ENCODE peak calls at places on chromosomes 13 and 19, in seven cellular contexts. One of them, this sample, is unnamed.

GRCh38 chr19:50679177-50680125 is 30.2 kb downstream of the C19orf81 start:
- DNase-seq in activated CD4-positive, alpha-beta memory T cell treated with anti-CD3 and anti-CD28 coated beads, Interleukin-2, amount 10 ng/mL, durations not matched to agents 7 days and 5 days: peak; percentile 76
- DNase-seq in HuH-7.5: peak; percentile 64
- DNase-seq in memory B cell: peak; percentile 83
- DNase-seq in sciatic nerve: peak; percentile 88
- DNase-seq in lower leg skin: peak; percentile 53
- DNase-seq in NCI-H345: no peak
- DNase-seq in this sample: peak; percentile 73

GRCh38 chr13:84127597-84128128 is 245.4 kb upstream of the SLITRK1 start:
- DNase-seq in activated CD4-positive, alpha-beta memory T cell treated with anti-CD3 and anti-CD28 coated beads, Interleukin-2, amount 10 ng/mL, durations not matched to agents 7 days and 5 days: no peak
- DNase-seq in HuH-7.5: no peak
- DNase-seq in memory B cell: no peak
- DNase-seq in sciatic nerve: no peak
- DNase-seq in lower leg skin: no peak
- DNase-seq in NCI-H345: no peak
- DNase-seq in this sample: no peak

GRCh38 chr13:42991892-42992584 is at the start of gene EPSTI1:
- DNase-seq in activated CD4-positive, alpha-beta memory T cell treated with anti-CD3 and anti-CD28 coated beads, Interleukin-2, amount 10 ng/mL, durations not matched to agents 7 days and 5 days: peak; percentile 87
- DNase-seq in HuH-7.5: no peak
- DNase-seq in memory B cell: peak; percentile 73
- DNase-seq in sciatic nerve: peak; percentile 77
- DNase-seq in lower leg skin: peak; percentile 34
- DNase-seq in NCI-H345: no peak
- DNase-seq in this sample: peak; percentile 66

GRCh38 chr13:46982856-46983582 is 86.2 kb upstream of the HTR2A start:
- DNase-seq in activated CD4-positive, alpha-beta memory T cell treated with anti-CD3 and anti-CD28 coated beads, Interleukin-2, amount 10 ng/mL, durations not matched to agents 7 days and 5 days: no peak
- DNase-seq in HuH-7.5: no peak
- DNase-seq in memory B cell: peak; percentile 62
- DNase-seq in sciatic nerve: no peak
- DNase-seq in lower leg skin: no peak
- DNase-seq in NCI-H345: no peak
- DNase-seq in this sample: no peak

GRCh38 chr19:1035998-1036621 is 3.8 kb upstream of the ABCA7 start:
- DNase-seq in activated CD4-positive, alpha-beta memory T cell treated with anti-CD3 and anti-CD28 coated beads, Interleukin-2, amount 10 ng/mL, durations not matched to agents 7 days and 5 days: no peak
- DNase-seq in HuH-7.5: no peak
- DNase-seq in memory B cell: no peak
- DNase-seq in sciatic nerve: no peak
- DNase-seq in lower leg skin: no peak
- DNase-seq in NCI-H345: no peak
- DNase-seq in this sample: no peak

GRCh38 chr19:11012507-11012906 is 51.7 kb downstream of the SMARCA4 start:
- DNase-seq in activated CD4-positive, alpha-beta memory T cell treated with anti-CD3 and anti-CD28 coated beads, Interleukin-2, amount 10 ng/mL, durations not matched to agents 7 days and 5 days: no peak
- DNase-seq in HuH-7.5: no peak
- DNase-seq in memory B cell: no peak
- DNase-seq in sciatic nerve: no peak
- DNase-seq in lower leg skin: no peak
- DNase-seq in NCI-H345: no peak
- DNase-seq in this sample: no peak

GRCh38 chr13:50167224-50167947 is 152.1 kb downstream of the KCNRG start:
- DNase-seq in activated CD4-positive, alpha-beta memory T cell treated with anti-CD3 and anti-CD28 coated beads, Interleukin-2, amount 10 ng/mL, durations not matched to agents 7 days and 5 days: no peak
- DNase-seq in HuH-7.5: no peak
- DNase-seq in memory B cell: no peak
- DNase-seq in sciatic nerve: no peak
- DNase-seq in lower leg skin: no peak
- DNase-seq in NCI-H345: no peak
- DNase-seq in this sample: no peak

GRCh38 chr19:55672418-55672817 is 2.6 kb upstream of the EPN1 start:
- DNase-seq in activated CD4-positive, alpha-beta memory T cell treated with anti-CD3 and anti-CD28 coated beads, Interleukin-2, amount 10 ng/mL, durations not matched to agents 7 days and 5 days: no peak
- DNase-seq in HuH-7.5: no peak
- DNase-seq in memory B cell: no peak
- DNase-seq in sciatic nerve: no peak
- DNase-seq in lower leg skin: no peak
- DNase-seq in NCI-H345: no peak
- DNase-seq in this sample: no peak

GRCh38 chr13:45623516-45624090 is 8.1 kb upstream of the ERICH6B start:
- DNase-seq in activated CD4-positive, alpha-beta memory T cell treated with anti-CD3 and anti-CD28 coated beads, Interleukin-2, amount 10 ng/mL, durations not matched to agents 7 days and 5 days: no peak
- DNase-seq in HuH-7.5: no peak
- DNase-seq in memory B cell: no peak
- DNase-seq in sciatic nerve: no peak
- DNase-seq in lower leg skin: no peak
- DNase-seq in NCI-H345: no peak
- DNase-seq in this sample: no peak

GRCh38 chr19:4369888-4370260 is 26.5 kb downstream of the MPND start:
- DNase-seq in activated CD4-positive, alpha-beta memory T cell treated with anti-CD3 and anti-CD28 coated beads, Interleukin-2, amount 10 ng/mL, durations not matched to agents 7 days and 5 days: peak; percentile 82
- DNase-seq in HuH-7.5: no peak
- DNase-seq in memory B cell: peak; percentile 50
- DNase-seq in sciatic nerve: no peak
- DNase-seq in lower leg skin: no peak
- DNase-seq in NCI-H345: no peak
- DNase-seq in this sample: peak; percentile 77

GRCh38 chr13:85798999-85799646 is at the start of gene SLITRK6:
- DNase-seq in activated CD4-positive, alpha-beta memory T cell treated with anti-CD3 and anti-CD28 coated beads, Interleukin-2, amount 10 ng/mL, durations not matched to agents 7 days and 5 days: no peak
- DNase-seq in HuH-7.5: no peak
- DNase-seq in memory B cell: no peak
- DNase-seq in sciatic nerve: no peak
- DNase-seq in lower leg skin: peak; percentile 40
- DNase-seq in NCI-H345: no peak
- DNase-seq in this sample: peak; percentile 64

GRCh38 chr13:78736142-78736541 is 77.2 kb upstream of the OBI1 start:
- DNase-seq in activated CD4-positive, alpha-beta memory T cell treated with anti-CD3 and anti-CD28 coated beads, Interleukin-2, amount 10 ng/mL, durations not matched to agents 7 days and 5 days: no peak
- DNase-seq in HuH-7.5: no peak
- DNase-seq in memory B cell: no peak
- DNase-seq in sciatic nerve: no peak
- DNase-seq in lower leg skin: no peak
- DNase-seq in NCI-H345: no peak
- DNase-seq in this sample: no peak